ENCODE peak calls at places on chromosomes 12 and 14, in seven cellular contexts. F is H1, T is GM23338, R is HepG2, C is HCT116, K is K562, A is GM12878. D is an unnamed sample. For H3K79me2, the result is how much of the 10 kb centered on the place peaks cover.

GRCh38 chr14:71339650-71340415 is 432.6 kb downstream of the PCNX1 start:
- DNase-seq in R (peak), T (no peak), A (no peak), F (no peak), K (peak), C (no peak), D (peak)

GRCh38 chr14:54291491-54292191 is 105.2 kb upstream of the CDKN3 start:
- DNase-seq in T (peak), F (peak), R (peak), C (no peak), K (no peak), A (no peak), D (peak)

GRCh38 chr12:117109943-117110342 is 10.7 kb upstream of the TESC start:
- DNase-seq in F (no peak), C (no peak), A (no peak), T (no peak), R (no peak), K (no peak), D (no peak)

GRCh38 chr12:68675098-68675842 is 11.5 kb upstream of the NUP107 start:
- DNase-seq in A (no peak), K (peak), C (no peak), R (no peak), T (peak), F (no peak), D (peak)

GRCh38 chr12:14910090-14910915 is 24.6 kb upstream of the MGP start:
- DNase-seq in T (no peak), F (no peak), A (no peak), K (no peak), C (peak), R (no peak), D (peak)

GRCh38 chr12:3313066-3313465 is 177.9 kb upstream of the PRMT8 start:
- DNase-seq in A (no peak), T (no peak), K (no peak), R (no peak), F (no peak), C (no peak), D (no peak)

GRCh38 chr12:130949806-130950205 is 3.9 kb upstream of the ADGRD1 start:
- DNase-seq in A (no peak), T (no peak), F (no peak), K (no peak), C (no peak), R (no peak), D (no peak)

GRCh38 chr12:100566887-100567637 is 6.4 kb upstream of the GAS2L3 start:
- DNase-seq in C (no peak), A (peak), F (no peak), T (no peak), K (no peak), R (no peak), D (no peak)

GRCh38 chr14:34363733-34364134 is 98.3 kb downstream of the SPTSSA start:
- DNase-seq in K (no peak), A (no peak), R (no peak), C (no peak), T (no peak), F (no peak), D (no peak)

GRCh38 chr14:21704340-21704737 is 30.7 kb upstream of the OR4E1 start:
- DNase-seq in F (no peak), T (no peak), K (no peak), C (no peak), R (no peak), A (no peak), D (no peak)

GRCh38 chr14:54931598-54932340 is 29.1 kb upstream of the GCH1 start:
- DNase-seq in T (no peak), A (no peak), K (no peak), R (no peak), C (no peak), F (no peak), D (no peak)

GRCh38 chr12:59317598-59317997 is 278.2 kb upstream of the SLC16A7 start:
- DNase-seq in K (no peak), C (no peak), R (no peak), A (no peak), F (peak), T (peak), D (no peak)

GRCh38 chr14:88452231-88452630 is 66.8 kb downstream of the SPATA7 start:
- DNase-seq in T (peak), C (no peak), A (no peak), K (peak), F (peak), R (no peak), D (no peak)

GRCh38 chr12:57621497-57622292 is 10.5 kb downstream of the ARHGEF25 start:
- DNase-seq in A (no peak), K (peak), T (peak), F (peak), C (peak), R (no peak), D (peak)

GRCh38 chr12:68350753-68351152 is 18.6 kb upstream of the MDM1 start:
- DNase-seq in T (no peak), R (no peak), A (no peak), F (no peak), C (no peak), K (no peak), D (no peak)

GRCh38 chr14:56491299-56492285 is 88.0 kb upstream of the TMEM260 start:
- DNase-seq in R (peak), A (peak), K (peak), T (peak), C (peak), F (peak), D (peak)

GRCh38 chr12:62922539-62922938 is 12.4 kb downstream of the PPM1H start:
- DNase-seq in C (no peak), T (no peak), F (no peak), K (no peak), A (no peak), R (no peak), D (no peak)

GRCh38 chr14:85079842-85080741 is 449.9 kb upstream of the FLRT2 start:
- DNase-seq in T (no peak), R (no peak), K (no peak), F (no peak), A (no peak), C (no peak), D (no peak)

GRCh38 chr12:2894961-2895360 is 4.3 kb downstream of the TULP3 start:
- DNase-seq in C (no peak), T (peak), F (no peak), A (no peak), K (no peak), R (no peak), D (no peak)

GRCh38 chr14:78164226-78164853 is 5.8 kb upstream of the NRXN3 start:
- DNase-seq in C (peak), F (peak), T (peak), R (peak), K (peak), A (no peak), D (no peak)

GRCh38 chr14:82420874-82421273 is 887.2 kb upstream of the SEL1L start:
- DNase-seq in R (no peak), C (no peak), K (no peak), F (no peak), A (no peak), T (no peak), D (no peak)

GRCh38 chr14:65296402-65296801 is 116.1 kb upstream of the FUT8 start:
- DNase-seq in A (no peak), K (no peak), R (no peak), C (no peak), T (no peak), F (no peak), D (peak)

GRCh38 chr14:23910081-23910875 is 43.3 kb upstream of the DHRS4 start:
- DNase-seq in F (peak), T (peak), C (peak), K (peak), A (no peak), R (peak), D (peak)

GRCh38 chr14:54025661-54026060 is 69.0 kb upstream of the BMP4 start:
- DNase-seq in K (no peak), R (peak), A (no peak), T (peak), C (peak), F (no peak), D (peak)

GRCh38 chr14:99792551-99793212 is 531 bp upstream of the EML1 start:
- DNase-seq in C (no peak), T (peak), A (no peak), K (no peak), R (no peak), F (no peak), D (peak)

GRCh38 chr14:22168092-22168955 is 420.7 kb downstream of the DAD1 start:
- DNase-seq in T (peak), K (no peak), A (no peak), F (no peak), C (no peak), R (peak), D (no peak)

GRCh38 chr12:63917864-63918742 is 73.6 kb downstream of the SRGAP1 start:
- DNase-seq in A (peak), T (no peak), C (peak), F (no peak), K (no peak), R (peak), D (peak)

GRCh38 chr12:129819391-129819790 is 84.4 kb downstream of the TMEM132D start:
- DNase-seq in C (no peak), K (no peak), A (no peak), R (no peak), F (no peak), T (no peak), D (no peak)

GRCh38 chr12:123129651-123130050 is 21.2 kb downstream of the PITPNM2 start:
- DNase-seq in T (no peak), F (no peak), R (no peak), A (no peak), K (no peak), C (no peak), D (no peak)

GRCh38 chr12:123131291-123131831 is 19.5 kb downstream of the PITPNM2 start:
- DNase-seq in F (no peak), C (no peak), A (no peak), T (no peak), R (no peak), K (no peak), D (no peak)

GRCh38 chr12:123121670-123122069 is 29.2 kb downstream of the PITPNM2 start:
- DNase-seq in K (no peak), A (no peak), F (no peak), R (no peak), T (no peak), C (no peak), D (no peak)

GRCh38 chr12:123122649-123123048 is 28.2 kb downstream of the PITPNM2 start:
- DNase-seq in C (no peak), F (no peak), K (no peak), T (no peak), A (no peak), R (no peak), D (no peak)

GRCh38 chr12:123126294-123127144 is 24.4 kb downstream of the PITPNM2 start:
- DNase-seq in A (no peak), R (peak), C (peak), K (peak), T (no peak), F (no peak), D (peak)
- H3K79me2 ChIP-seq in A (under half), R (under half), C (under half), K (under half), T (under half), F (under half), D (under half)

GRCh38 chr12:71438670-71439361 is 782 bp upstream of the LGR5 start:
- DNase-seq in R (peak), T (peak), K (no peak), F (no peak), A (no peak), C (no peak), D (peak)
- TF ChIP-seq EZH2 in R (no peak), T (peak), K (no peak), F (no peak), A (no peak), C (no peak), D (no peak)

DNA sequence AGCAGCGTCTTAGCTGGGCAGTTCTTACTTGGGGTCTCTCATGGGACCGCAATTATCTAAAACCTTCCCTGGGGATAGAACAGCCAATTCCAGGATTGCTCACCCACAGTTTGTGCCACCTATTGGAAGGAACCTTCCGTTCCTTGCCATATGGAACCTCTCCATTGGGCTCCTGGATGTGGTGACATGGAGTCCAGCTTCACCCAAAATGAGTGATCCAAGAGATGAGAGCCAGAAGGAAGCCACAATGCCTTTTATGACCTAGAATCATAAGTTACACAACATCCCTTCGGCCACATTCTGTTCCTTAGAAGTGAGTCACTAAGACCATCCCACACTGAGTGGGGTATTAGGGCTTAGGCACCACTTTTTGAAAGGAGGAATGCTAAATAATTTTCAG is 164.4 kb downstream of the FBXL14 start:
- DNase-seq in F (no peak), C (no peak), A (no peak), R (no peak), T (no peak), K (no peak), D (no peak)
- TF ChIP-seq POLR2AphosphoS5 in F (no peak), C (no peak), A (no peak), R (no peak), T (no peak), K (no peak), D (no peak)

DNA sequence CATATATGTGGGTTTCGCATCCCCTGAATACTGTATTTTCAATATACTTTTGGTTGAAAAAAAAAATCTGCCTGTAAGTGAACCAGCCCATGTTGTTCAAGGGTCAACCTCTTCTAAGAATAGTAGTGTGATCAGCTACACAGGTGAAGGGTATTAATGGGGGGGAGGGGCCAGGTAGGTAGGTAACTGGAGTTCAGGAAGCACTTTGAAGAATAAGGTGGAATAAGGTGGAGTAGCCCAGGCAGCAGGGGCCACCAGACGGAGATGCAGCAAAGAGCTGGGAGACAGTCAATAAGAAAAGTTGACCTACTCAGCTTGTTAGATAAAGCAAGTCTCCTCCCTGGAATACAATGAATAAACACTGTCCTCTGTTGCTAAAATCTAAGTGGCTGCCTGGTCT is 9.3 kb downstream of the LDHB start:
- DNase-seq in C (no peak), K (no peak), A (no peak), R (no peak), T (no peak), F (no peak), D (no peak)
- H3K79me2 ChIP-seq in C (half or more), K (half or more), A (under half), R (under half), T (half or more), F (under half), D (half or more)

D was measured in endothelial cell of umbilical vein.